ENCODE peak calls at places on chromosomes 3 and 15, in seven cellular contexts. C, X, K, S, O, H and Y are unnamed samples.

GRCh38 chr3:46719044-46719565 is 1.4 kb upstream of the PRSS50 start:
- DNase-seq in C (peak), S (no peak), X (no peak), O (no peak), K (no peak), H (no peak), Y (no peak)

GRCh38 chr3:16824085-16824696 is 60.6 kb upstream of the PLCL2 start:
- DNase-seq in K (no peak), S (no peak), H (no peak), C (peak), O (no peak), X (no peak), Y (no peak)

GRCh38 chr3:65669163-65669875 is 369.4 kb downstream of the MAGI1 start:
- DNase-seq in O (no peak), S (no peak), X (no peak), H (no peak), K (peak), C (no peak), Y (no peak)

GRCh38 chr15:52005748-52006701 is 13.0 kb upstream of the MAPK6 start:
- DNase-seq in O (no peak), H (no peak), C (no peak), K (peak), S (no peak), X (no peak), Y (no peak)

GRCh38 chr15:50876260-50876988 is 32.1 kb upstream of the AP4E1 start:
- DNase-seq in O (no peak), H (no peak), C (no peak), X (no peak), K (no peak), S (no peak), Y (no peak)

GRCh38 chr3:188152660-188153497 is 1.1 kb upstream of the LPP start:
- DNase-seq in X (no peak), H (no peak), K (peak), C (peak), S (no peak), O (peak), Y (no peak)

GRCh38 chr3:112175646-112176045 is 42.6 kb upstream of the GCSAM start:
- DNase-seq in H (no peak), S (no peak), O (no peak), K (no peak), X (no peak), C (no peak), Y (no peak)

GRCh38 chr15:97745481-97746071 is 214.9 kb upstream of the ARRDC4 start:
- DNase-seq in C (no peak), S (peak), K (peak), X (no peak), H (peak), O (no peak), Y (no peak)

GRCh38 chr15:43153269-43153668 is 19.9 kb downstream of the TMEM62 start:
- DNase-seq in S (no peak), O (no peak), K (no peak), C (no peak), H (no peak), X (no peak), Y (no peak)

GRCh38 chr15:70315431-70315830 is 217.7 kb upstream of the TLE3 start:
- DNase-seq in O (no peak), C (no peak), H (no peak), K (no peak), X (no peak), S (no peak), Y (no peak)

GRCh38 chr15:91142097-91142744 is 42.2 kb downstream of the SV2B start:
- DNase-seq in X (no peak), K (peak), H (peak), O (no peak), S (no peak), C (no peak), Y (no peak)